ENCODE peak calls at places on chromosomes 13 and 19, in four cellular contexts. U, Y, F and H are unnamed samples.
A peak's percentile ranks its signal among the peaks of the same experiment; 100 is the strongest.

GRCh38 chr19:15672580-15673175 is at the start of gene CYP4F12:
- DNase-seq in Y (no peak), U (no peak), F (no peak), H (no peak)

GRCh38 chr19:18438331-18439024 is 545 bp upstream of the ISYNA1 start:
- DNase-seq in Y (no peak), F (no peak), U (no peak), H (no peak)

GRCh38 chr19:44680536-44680935 is 9.3 kb downstream of the CEACAM19 start:
- DNase-seq in U (no peak), F (no peak), Y (no peak), H (no peak)

GRCh38 chr19:16877581-16877980 is 11.2 kb upstream of the F2RL3 start:
- DNase-seq in U (no peak), Y (no peak), F (no peak), H (no peak)

GRCh38 chr13:30805132-30805537 is 69.8 kb downstream of the ALOX5AP start:
- DNase-seq in Y (no peak), F (no peak), U (no peak), H (no peak)

GRCh38 chr13:24215732-24216131 is 55.2 kb downstream of the SPATA13 start:
- DNase-seq in U (no peak), F (no peak), Y (no peak), H (no peak)

GRCh38 chr13:113729329-113730019 is 29.6 kb upstream of the TMEM255B start:
- DNase-seq in F (no peak), Y (no peak), U (no peak), H (no peak)

GRCh38 chr19:4456566-4456842 is 1.1 kb downstream of the UBXN6 start:
- DNase-seq in Y (no peak), F (no peak), U (no peak), H (no peak)

GRCh38 chr19:39160523-39160861 is 34.9 kb downstream of the PAK4 start:
- DNase-seq in F (peak; percentile 16), Y (no peak), U (no peak), H (no peak)